ENCODE peak calls at places on chromosomes 4 and X, in four cellular contexts. A is hepatocyte, P is mesendoderm, T is DND-41. E is an unnamed sample.
A peak's percentile ranks its signal among the peaks of the same experiment; 100 is the strongest.

GRCh38 chrX:66988331-66988730 is 349.5 kb upstream of the EDA2R start:
- DNase-seq in A (no peak), P (peak; percentile 54), T (no peak), E (no peak)

GRCh38 chr4:149923736-149924135 is 108.1 kb upstream of the IQCM start:
- DNase-seq in A (no peak), P (peak; percentile 30), T (no peak), E (no peak)

GRCh38 chr4:18458465-18458864 is 436.9 kb upstream of the LCORL start:
- DNase-seq in A (no peak), P (no peak), T (no peak), E (no peak)

GRCh38 chr4:103915224-103915869 is 195.6 kb upstream of the TACR3 start:
- DNase-seq in A (peak; percentile 31), P (peak; percentile 37), T (no peak), E (no peak)

GRCh38 chrX:38138157-38138556 is 82.5 kb downstream of the SRPX start:
- DNase-seq in A (no peak), P (peak; percentile 65), T (no peak), E (no peak)

GRCh38 chr4:125115476-125115875 is 199.3 kb upstream of the FAT4 start:
- DNase-seq in A (no peak), P (no peak), T (no peak), E (no peak)

GRCh38 chr4:30443289-30443688 is 276.9 kb upstream of the PCDH7 start:
- DNase-seq in A (no peak), P (peak; percentile 75), T (no peak), E (no peak)

GRCh38 chr4:42761804-42762203 is 104.9 kb upstream of the ATP8A1 start:
- DNase-seq in A (no peak), P (peak; percentile 14), T (no peak), E (no peak)

GRCh38 chr4:15042529-15043167 is 40.4 kb downstream of the CPEB2 start:
- DNase-seq in A (peak; percentile 11), P (peak; percentile 50), T (no peak), E (no peak)

GRCh38 chrX:11445540-11445939 is 152.3 kb downstream of the AMELX start:
- DNase-seq in A (no peak), P (no peak), T (no peak), E (no peak)

GRCh38 chr4:1604181-1604705 is 79.9 kb downstream of the FAM53A start:
- DNase-seq in A (no peak), P (no peak), T (no peak), E (no peak)

GRCh38 chrX:46683023-46683422 is 75.9 kb downstream of the SLC9A7 start:
- DNase-seq in A (no peak), P (peak; percentile 39), T (no peak), E (no peak)

GRCh38 chr4:161696957-161697356 is 466.8 kb downstream of the FSTL5 start:
- DNase-seq in A (no peak), P (peak; percentile 76), T (no peak), E (no peak)

GRCh38 chr4:26022346-26022891 is 108.4 kb downstream of the SMIM20 start:
- DNase-seq in A (peak; percentile 45), P (no peak), T (no peak), E (no peak)

GRCh38 chr4:575281-576141 is 584 bp downstream of the TMEM271 start:
- DNase-seq in A (peak; percentile 85), P (peak; percentile 92), T (no peak), E (peak; percentile 30)

GRCh38 chr4:41746025-41746439 is 2.5 kb downstream of the PHOX2B start:
- DNase-seq in A (no peak), P (peak; percentile 32), T (no peak), E (no peak)

GRCh38 chr4:73599182-73599581 is 21.1 kb downstream of the RASSF6 start:
- DNase-seq in A (peak; percentile 84), P (peak; percentile 95), T (peak; percentile 55), E (peak; percentile 78)

GRCh38 chr4:111959202-111959601 is 186.1 kb upstream of the FAM241A start:
- DNase-seq in A (peak; percentile 44), P (no peak), T (no peak), E (no peak)

GRCh38 chr4:89535251-89535650 is 227.7 kb upstream of the GPRIN3 start:
- DNase-seq in A (no peak), P (no peak), T (no peak), E (no peak)

GRCh38 chr4:95833652-95834276 is 6.1 kb upstream of the PDHA2 start:
- DNase-seq in A (no peak), P (peak; percentile 6), T (no peak), E (no peak)

GRCh38 chr4:13944095-13944501 is 316.6 kb upstream of the BOD1L1 start:
- DNase-seq in A (no peak), P (no peak), T (no peak), E (peak; percentile 88)

GRCh38 chrX:130163350-130163851 is 2.2 kb downstream of the AIFM1 start:
- DNase-seq in A (no peak), P (no peak), T (no peak), E (no peak)

GRCh38 chr4:144894525-144894924 is 203.5 kb downstream of the ANAPC10 start:
- DNase-seq in A (no peak), P (no peak), T (peak; percentile 31), E (no peak)

GRCh38 chr4:30429813-30430466 is 290.2 kb upstream of the PCDH7 start:
- DNase-seq in A (peak; percentile 9), P (no peak), T (no peak), E (peak; percentile 2)

GRCh38 chrX:153794897-153795816 is 689 bp downstream of the SSR4 start:
- DNase-seq in A (no peak), P (peak; percentile 8), T (peak; percentile 26), E (no peak)

GRCh38 chr4:108828620-108829019 is 65.8 kb upstream of the ETNPPL start:
- DNase-seq in A (peak; percentile 75), P (peak; percentile 84), T (no peak), E (no peak)

GRCh38 chrX:7083468-7084396 is 63.8 kb upstream of the STS start:
- DNase-seq in A (no peak), P (peak; percentile 59), T (peak; percentile 89), E (peak; percentile 76)

GRCh38 chrX:48883729-48884128 is 13.8 kb downstream of the TIMM17B start:
- DNase-seq in A (no peak), P (peak; percentile 13), T (no peak), E (no peak)

GRCh38 chr4:172270421-172270820 is 457.2 kb downstream of the GALNTL6 start:
- DNase-seq in A (peak; percentile 8), P (no peak), T (no peak), E (no peak)

GRCh38 chrX:104565791-104566687 is at the start of gene IL1RAPL2:
- DNase-seq in A (peak; percentile 66), P (peak; percentile 74), T (no peak), E (no peak)

GRCh38 chr4:77432702-77433101 is 172.9 kb upstream of the CXCL13 start:
- DNase-seq in A (no peak), P (peak; percentile 5), T (no peak), E (no peak)

GRCh38 chr4:19993222-19993621 is 258.5 kb upstream of the SLIT2 start:
- DNase-seq in A (no peak), P (no peak), T (peak; percentile 55), E (no peak)

GRCh38 chr4:10078481-10079233 is 37.9 kb downstream of the WDR1 start:
- DNase-seq in A (no peak), P (no peak), T (no peak), E (no peak)

GRCh38 chrX:39551748-39552147 is 546.0 kb downstream of the BCOR start:
- DNase-seq in A (no peak), P (no peak), T (no peak), E (no peak)

GRCh38 chrX:56763556-56764152 is 34.6 kb downstream of the NBDY start:
- DNase-seq in A (no peak), P (no peak), T (no peak), E (no peak)

GRCh38 chrX:100410083-100410590 is at the start of gene PCDH19:
- DNase-seq in A (peak; percentile 81), P (peak; percentile 78), T (no peak), E (no peak)
- H3K27me3 ChIP-seq in A (peaks cover 10% of the 10 kb centered on the region), P (peaks cover 46% of the 10 kb centered on the region), T (no peaks in the 10 kb centered on the region), E (peaks cover 57% of the 10 kb centered on the region)

DNA sequence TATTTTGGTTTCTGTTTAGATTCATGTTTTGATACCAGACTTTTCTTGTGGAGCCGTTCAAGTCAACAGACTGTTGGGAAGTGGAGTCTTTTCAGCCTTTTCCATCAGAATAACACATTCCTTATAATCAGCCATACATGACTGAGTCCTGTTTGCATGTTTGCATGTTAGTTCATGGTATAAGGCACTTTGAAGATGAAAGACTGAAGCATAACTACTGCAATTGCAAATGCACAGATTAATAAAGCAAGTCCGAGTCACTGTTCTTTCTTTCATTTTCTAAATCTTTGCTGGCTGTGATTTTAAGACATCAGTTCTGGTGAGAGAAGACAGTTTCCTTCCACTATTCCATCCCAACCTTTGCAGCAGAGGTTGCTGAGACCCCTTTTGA is 28.3 kb downstream of the RASL11B start:
- DNase-seq in A (no peak), P (no peak), T (no peak), E (no peak)
- H3K79me2 ChIP-seq in A (no peaks in the 10 kb centered on the region), P (no peaks in the 10 kb centered on the region), T (no peaks in the 10 kb centered on the region), E (no peaks in the 10 kb centered on the region)

DNA sequence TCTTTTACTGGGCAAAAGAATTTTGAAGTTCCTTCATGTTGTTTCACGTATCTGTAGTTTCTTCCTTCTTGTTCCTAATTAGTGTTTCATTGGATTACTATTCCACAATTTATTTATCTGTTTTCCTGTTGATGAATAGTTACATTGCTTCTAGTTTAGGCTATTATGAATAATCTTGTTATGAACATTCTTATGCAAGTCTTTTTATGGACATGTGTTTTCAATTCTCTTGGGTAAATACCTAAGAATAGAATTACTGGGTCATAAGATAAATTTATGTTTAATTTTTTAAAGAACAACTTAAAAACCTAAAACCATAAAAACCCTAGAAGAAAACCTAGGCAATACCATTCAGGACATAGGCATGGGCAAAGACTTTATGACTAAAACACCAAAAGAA is 70.9 kb upstream of the RXFP1 start:
- DNase-seq in A (no peak), P (no peak), T (no peak), E (no peak)
- H3K4me2 ChIP-seq in A (no peak overlapping the region), P (no peak overlapping the region), T (no peak overlapping the region), E (no peak overlapping the region)

GRCh38 chr4:84497835-84498202 is 1.3 kb downstream of the NKX6-1 start:
- DNase-seq in A (no peak), P (no peak), T (no peak), E (no peak)

GRCh38 chr4:84496356-84497219 is 2.5 kb downstream of the NKX6-1 start:
- DNase-seq in A (no peak), P (peak; percentile 73), T (no peak), E (no peak)

GRCh38 chr4:84494518-84494917 is 4.6 kb downstream of the NKX6-1 start:
- DNase-seq in A (no peak), P (no peak), T (no peak), E (no peak)

GRCh38 chr4:84497220-84497834 is 1.8 kb downstream of the NKX6-1 start:
- DNase-seq in A (no peak), P (no peak), T (no peak), E (no peak)

DNA sequence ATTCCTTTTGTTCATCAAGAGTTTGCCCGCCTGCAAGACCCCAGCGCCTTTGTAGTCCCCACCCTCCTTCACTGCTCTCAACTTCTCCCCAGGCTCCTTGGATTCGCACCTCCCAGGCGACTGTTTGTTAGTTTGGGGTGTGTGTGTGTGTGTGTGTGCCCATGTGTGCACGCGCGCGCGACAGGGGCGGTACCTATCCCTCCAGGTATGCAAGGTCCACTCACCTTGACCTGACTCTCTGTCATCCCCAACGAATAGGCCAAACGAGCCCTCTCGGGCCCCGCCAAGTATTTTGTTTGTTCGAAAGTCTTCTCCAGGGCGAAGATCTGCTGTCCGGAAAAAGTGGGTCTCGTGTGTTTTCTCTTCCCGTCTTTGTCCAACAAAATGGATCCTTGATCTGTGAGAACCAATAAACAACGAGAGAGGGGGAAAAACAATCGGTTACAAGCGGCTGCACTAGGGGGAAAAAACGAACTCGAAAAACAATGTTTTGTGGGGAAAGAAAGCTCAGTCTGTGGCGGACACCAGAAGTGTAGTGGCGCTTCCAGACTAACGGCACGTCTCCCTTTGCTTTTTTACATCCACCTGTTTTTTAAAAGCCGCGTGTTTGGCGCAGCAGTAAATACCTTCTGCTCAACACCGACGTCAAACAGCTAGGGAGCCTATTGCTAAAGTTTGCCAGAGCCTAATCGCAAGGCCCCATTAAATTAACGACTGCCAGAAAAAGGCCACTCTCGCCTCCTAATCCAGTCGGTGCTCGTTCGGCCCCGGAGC is 3.5 kb downstream of the NKX6-1 start:
- DNase-seq in A (no peak), P (no peak), T (no peak), E (no peak)
- H3K27me3 ChIP-seq in A (peaks cover 100% of the 10 kb centered on the region), P (peaks cover 67% of the 10 kb centered on the region), T (no peaks in the 10 kb centered on the region), E (peaks cover 95% of the 10 kb centered on the region)

E was measured in keratinocyte.